ENCODE peak calls at places on chromosomes 7 and 10, in eight cellular contexts. L is Calu3, Z is dorsolateral prefrontal cortex, C is endothelial cell of umbilical vein, S is glutamatergic neuron, J is upper lobe of right lung, Y is psoas muscle, K is fibroblast of villous mesenchyme. B is an unnamed sample.
A peak's percentile ranks its signal among the peaks of the same experiment; 100 is the strongest.

GRCh38 chr10:31697271-31698168 is 231.1 kb downstream of the ARHGAP12 start:
- DNase-seq in L (no peak), Y (peak; percentile 92), K (peak; percentile 81), C (peak; percentile 98), Z (peak; percentile 60), S (no peak), J (peak; percentile 76), B (no peak)

GRCh38 chr7:94111009-94111408 is 106.9 kb upstream of the BET1 start:
- DNase-seq in C (no peak), Y (no peak), Z (no peak), S (no peak), K (no peak), L (no peak), J (no peak), B (no peak)

GRCh38 chr10:129525408-129525807 is 58.4 kb downstream of the MGMT start:
- DNase-seq in K (peak; percentile 50), Y (peak; percentile 42), Z (no peak), L (no peak), S (no peak), J (no peak), C (no peak), B (peak; percentile 21)

GRCh38 chr7:130875265-130875741 is 141.3 kb upstream of the KLF14 start:
- DNase-seq in K (peak; percentile 55), S (peak; percentile 69), Y (peak; percentile 75), J (peak; percentile 79), Z (no peak), L (peak; percentile 85), C (peak; percentile 40), B (peak; percentile 76)

GRCh38 chr7:29485376-29486190 is 78.1 kb upstream of the PRR15 start:
- DNase-seq in J (no peak), K (no peak), S (peak; percentile 50), L (no peak), Z (peak; percentile 56), Y (no peak), C (no peak), B (no peak)

GRCh38 chr10:5694573-5694972 is 9.9 kb downstream of the TASOR2 start:
- DNase-seq in J (no peak), S (no peak), L (no peak), C (no peak), K (no peak), Y (no peak), Z (no peak), B (no peak)

GRCh38 chr7:50558380-50559051 is 6.7 kb downstream of the DDC start:
- DNase-seq in K (peak; percentile 6), C (no peak), S (no peak), J (no peak), Y (no peak), Z (no peak), L (no peak), B (peak; percentile 37)

GRCh38 chr7:106774768-106775551 is 90.1 kb upstream of the PIK3CG start:
- DNase-seq in Z (no peak), J (no peak), K (peak; percentile 80), S (no peak), C (peak; percentile 65), L (peak; percentile 85), Y (no peak), B (no peak)

GRCh38 chr10:16891375-16892313 is 74.4 kb upstream of the RSU1 start:
- DNase-seq in L (peak; percentile 58), Y (peak; percentile 82), K (peak; percentile 89), Z (no peak), J (peak; percentile 75), C (peak; percentile 70), S (peak; percentile 49), B (peak; percentile 56)

GRCh38 chr7:2241580-2242540 is at the start of the genes MRM2 and NUDT1:
- DNase-seq in L (peak; percentile 97), Y (peak; percentile 92), K (peak; percentile 70), C (peak; percentile 65), Z (peak; percentile 87), S (peak; percentile 90), J (peak; percentile 92), B (peak; percentile 93)

GRCh38 chr7:28497026-28497425 is 84.7 kb downstream of the CREB5 start:
- DNase-seq in K (no peak), C (no peak), S (no peak), Z (no peak), L (no peak), Y (no peak), J (no peak), B (no peak)

GRCh38 chr10:89466599-89467035 is 52.2 kb downstream of the IFIT5 start:
- DNase-seq in Z (no peak), J (no peak), Y (no peak), C (peak; percentile 31), S (no peak), K (peak; percentile 60), L (peak; percentile 51), B (peak; percentile 6)

GRCh38 chr10:11856678-11857077 is 33.5 kb downstream of the PROSER2 start:
- DNase-seq in S (no peak), L (no peak), Y (no peak), K (no peak), J (peak; percentile 42), Z (no peak), C (no peak), B (no peak)

GRCh38 chr7:35849158-35849831 is 48.4 kb downstream of the SEPTIN7 start:
- DNase-seq in Z (no peak), C (no peak), Y (no peak), L (no peak), S (peak; percentile 26), K (no peak), J (no peak), B (peak; percentile 4)

GRCh38 chr7:50333266-50333665 is 28.8 kb downstream of the IKZF1 start:
- DNase-seq in J (no peak), L (no peak), Y (no peak), Z (no peak), S (no peak), C (no peak), K (no peak), B (no peak)

GRCh38 chr10:31393844-31394243 is 74.8 kb downstream of the ZEB1 start:
- DNase-seq in Y (no peak), J (no peak), K (no peak), C (no peak), L (no peak), Z (no peak), S (no peak), B (no peak)

GRCh38 chr7:107327986-107328569 is 141.8 kb upstream of the GPR22 start:
- DNase-seq in L (no peak), C (no peak), J (no peak), Z (no peak), S (no peak), Y (no peak), K (peak; percentile 34), B (no peak)

GRCh38 chr7:39073432-39073831 is 95.7 kb downstream of the POU6F2 start:
- DNase-seq in Z (no peak), L (no peak), S (peak; percentile 66), J (no peak), Y (no peak), K (peak; percentile 18), C (peak; percentile 22), B (peak; percentile 24)

DNA sequence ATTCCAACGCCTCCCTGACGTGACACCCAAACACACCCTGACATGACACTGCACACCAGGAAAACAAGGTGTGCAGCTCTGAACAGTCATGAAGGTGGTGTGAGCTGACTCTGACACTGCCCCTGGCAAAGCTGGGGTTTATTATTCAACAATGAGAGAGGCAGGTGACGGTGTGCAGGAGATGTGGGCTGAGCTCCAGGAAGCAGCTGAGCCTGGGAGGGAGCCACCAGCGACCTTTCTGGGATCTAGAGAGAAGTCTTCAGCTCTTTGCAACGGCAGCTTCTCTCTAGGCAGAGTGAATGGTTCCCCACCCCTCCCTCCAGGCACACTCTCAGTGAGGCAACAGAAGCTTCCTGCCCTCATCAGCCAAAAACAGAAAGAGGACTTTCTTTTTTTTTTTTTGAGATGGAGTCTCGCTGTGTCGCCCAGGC is 65.6 kb downstream of the SH3PXD2A start:
- DNase-seq in J (no peak), Z (no peak), K (no peak), C (no peak), Y (no peak), S (no peak), L (peak; percentile 30), B (no peak)
- TF ChIP-seq CTCF in J (no peak), Z (no peak), K (no peak), C (no peak), Y (no peak), S (no peak), L (no peak), B (no peak)

DNA sequence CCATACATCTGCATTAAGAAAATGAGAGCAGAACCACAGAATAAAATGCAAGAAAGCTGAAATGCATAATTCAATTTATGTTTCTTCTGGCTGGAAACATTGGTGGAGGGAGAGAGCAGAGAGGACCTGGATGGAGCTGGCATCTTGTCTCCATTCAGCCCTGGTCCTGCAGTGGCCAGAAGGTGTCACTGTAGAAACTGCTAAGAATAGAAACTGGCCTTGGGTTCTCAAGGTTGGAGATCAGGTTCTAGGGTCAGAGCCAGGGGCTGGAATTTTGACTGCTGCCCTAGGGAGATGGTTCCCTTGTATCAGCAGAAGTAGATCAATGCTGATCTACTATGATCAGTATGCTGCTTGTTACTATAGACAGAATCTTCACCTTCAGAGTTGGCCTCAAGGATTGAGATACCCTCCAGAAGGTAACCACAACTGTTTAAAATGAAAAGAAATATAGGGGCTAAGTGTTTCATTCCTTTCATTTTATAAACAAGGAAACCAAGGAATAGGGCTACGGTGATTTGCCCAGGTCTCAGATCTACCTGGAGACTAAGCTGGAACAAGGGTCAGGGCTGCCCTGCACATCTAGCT is 13.1 kb downstream of the TAS2R41 start:
- DNase-seq in S (no peak), Z (no peak), L (peak; percentile 9), C (peak; percentile 58), J (no peak), Y (no peak), K (peak; percentile 25), B (peak; percentile 11)
- TF ChIP-seq CTCF in S (no peak), Z (no peak), L (peak; percentile 29), C (peak; percentile 66), J (peak; percentile 49), Y (peak; percentile 41), K (peak; percentile 63), B (peak; percentile 40)

GRCh38 chr7:132557489-132558044 is 18.7 kb downstream of the PLXNA4 start:
- DNase-seq in Z (no peak), J (no peak), S (no peak), C (peak; percentile 31), K (no peak), Y (no peak), L (no peak), B (no peak)
- TF ChIP-seq CTCF in Z (peak; percentile 25), J (no peak), S (no peak), C (no peak), K (no peak), Y (no peak), L (no peak), B (no peak)

GRCh38 chr7:118250860-118251494 is 26.5 kb downstream of the ANKRD7 start:
- DNase-seq in Z (no peak), L (no peak), Y (no peak), C (no peak), S (no peak), K (no peak), J (no peak), B (no peak)
- TF ChIP-seq CTCF in Z (peak; percentile 38), L (peak; percentile 32), Y (no peak), C (peak; percentile 4), S (peak; percentile 33), K (peak; percentile 37), J (no peak), B (no peak)

GRCh38 chr7:150964593-150965111 is 13.5 kb downstream of the KCNH2 start:
- DNase-seq in S (peak; percentile 64), C (no peak), K (no peak), Y (no peak), L (no peak), Z (no peak), J (no peak), B (no peak)
- TF ChIP-seq CTCF in S (peak; percentile 42), C (no peak), K (no peak), Y (no peak), L (no peak), Z (no peak), J (no peak), B (peak; percentile 10)